ENCODE peak calls at places on chromosomes 1 and 21, in five cellular contexts. N is ovary, B is kidney, O is small intestine, H is fibroblast of lung. L is an unnamed sample.

GRCh38 chr21:34580181-34580700 is 34.7 kb downstream of the RCAN1 start:
- DNase-seq in N (no peak), B (no peak), O (peak; percentile 45), H (no peak), L (no peak)

GRCh38 chr1:47906009-47906432 is 91.2 kb downstream of the TRABD2B start:
- DNase-seq in N (no peak), B (no peak), O (peak; percentile 55), H (no peak), L (no peak)

GRCh38 chr1:21701401-21701800 is 32.2 kb upstream of the RAP1GAP start:
- DNase-seq in N (no peak), B (no peak), O (no peak), H (no peak), L (no peak)

GRCh38 chr1:185338719-185339622 is 21.9 kb upstream of the IVNS1ABP start:
- DNase-seq in N (no peak), B (no peak), O (peak; percentile 60), H (no peak), L (no peak)

GRCh38 chr1:58824753-58825389 is 41.0 kb upstream of the JUN start:
- DNase-seq in N (no peak), B (peak; percentile 81), O (peak; percentile 83), H (no peak), L (no peak)

GRCh38 chr1:114035304-114035700 is 56.0 kb downstream of the OLFML3 start:
- DNase-seq in N (no peak), B (no peak), O (no peak), H (no peak), L (no peak)

GRCh38 chr1:10652626-10653025 is 143.8 kb downstream of the CASZ1 start:
- DNase-seq in N (no peak), B (no peak), O (no peak), H (no peak), L (no peak)

GRCh38 chr1:163076446-163076845 is 7.3 kb downstream of the RGS4 start:
- DNase-seq in N (no peak), B (no peak), O (no peak), H (no peak), L (no peak)

GRCh38 chr1:240139511-240139910 is 47.8 kb downstream of the FMN2 start:
- DNase-seq in N (no peak), B (no peak), O (no peak), H (no peak), L (no peak)

GRCh38 chr1:223230161-223230881 is 87.3 kb upstream of the TLR5 start:
- DNase-seq in N (no peak), B (no peak), O (no peak), H (peak; percentile 75), L (peak; percentile 48)

GRCh38 chr1:2466270-2466665 is 9.8 kb upstream of the PLCH2 start:
- DNase-seq in N (no peak), B (no peak), O (no peak), H (no peak), L (no peak)

GRCh38 chr1:228059536-228060457 is 22.7 kb upstream of the ARF1 start:
- DNase-seq in N (no peak), B (peak; percentile 96), O (peak; percentile 97), H (peak; percentile 15), L (no peak)

GRCh38 chr1:80218112-80218511 is 1211.6 kb upstream of the ADGRL4 start:
- DNase-seq in N (no peak), B (no peak), O (peak; percentile 34), H (peak; percentile 75), L (peak; percentile 19)

GRCh38 chr1:17485280-17485679 is 45.8 kb upstream of the RCC2 start:
- DNase-seq in N (no peak), B (no peak), O (no peak), H (peak; percentile 18), L (no peak)

GRCh38 chr1:52119722-52120121 is 22.2 kb upstream of the ZFYVE9 start:
- DNase-seq in N (no peak), B (no peak), O (no peak), H (no peak), L (no peak)

GRCh38 chr1:155076371-155076770 is 2.3 kb upstream of the EFNA3 start:
- DNase-seq in N (no peak), B (peak; percentile 17), O (no peak), H (no peak), L (no peak)

GRCh38 chr1:47763456-47764171 is 233.6 kb downstream of the TRABD2B start:
- DNase-seq in N (no peak), B (peak; percentile 28), O (no peak), H (no peak), L (no peak)

GRCh38 chr1:156813750-156814570 is 2.7 kb downstream of the SH2D2A start:
- DNase-seq in N (peak; percentile 70), B (peak; percentile 91), O (peak; percentile 81), H (peak; percentile 37), L (no peak)
- H3K4me3 ChIP-seq in N (peak overlapping the region; percentile 37), B (peak overlapping the region; percentile 52), O (peak overlapping the region; percentile 25), H (peak overlapping the region; percentile 22), L (peak overlapping the region; percentile 32)

GRCh38 chr1:19861842-19862530 is 20.2 kb upstream of the OTUD3 start:
- DNase-seq in N (no peak), B (no peak), O (no peak), H (no peak), L (no peak)
- H3K4me3 ChIP-seq in N (no peak overlapping the region), B (no peak overlapping the region), O (no peak overlapping the region), H (no peak overlapping the region), L (no peak overlapping the region)

GRCh38 chr1:76764638-76765572 is 102.4 kb upstream of the ST6GALNAC5 start:
- DNase-seq in N (no peak), B (no peak), O (no peak), H (peak; percentile 17), L (no peak)

GRCh38 chr1:76763678-76764077 is 103.6 kb upstream of the ST6GALNAC5 start:
- DNase-seq in N (no peak), B (no peak), O (no peak), H (peak; percentile 5), L (no peak)

GRCh38 chr1:76759171-76759860 is 108.0 kb upstream of the ST6GALNAC5 start:
- DNase-seq in N (no peak), B (no peak), O (no peak), H (no peak), L (no peak)

GRCh38 chr1:76759950-76760349 is 107.3 kb upstream of the ST6GALNAC5 start:
- DNase-seq in N (no peak), B (no peak), O (no peak), H (peak; percentile 61), L (peak; percentile 27)
- H3K4me3 ChIP-seq in N (no peak overlapping the region), B (no peak overlapping the region), O (no peak overlapping the region), H (no peak overlapping the region), L (no peak overlapping the region)

GRCh38 chr1:30706528-30706927 is 16.9 kb downstream of the MATN1 start:
- DNase-seq in N (no peak), B (peak; percentile 84), O (no peak), H (peak; percentile 24), L (no peak)
- H3K4me3 ChIP-seq in N (no peak overlapping the region), B (no peak overlapping the region), O (no peak overlapping the region), H (no peak overlapping the region), L (no peak overlapping the region)